ENCODE peak calls at places on chromosomes 16 and 17, in seven cellular contexts. V is heart right ventricle, P is dorsolateral prefrontal cortex, Y is GM12878, F is adrenal gland, W is endodermal cell, H is cardiac fibroblast. U is an unnamed sample.

GRCh38 chr17:78366109-78366848 is 6.4 kb upstream of the SOCS3 start:
- DNase-seq in V (no peak), Y (no peak), W (peak), H (no peak), P (no peak), F (no peak), U (no peak)

GRCh38 chr16:84314814-84315213 is 20.1 kb downstream of the WFDC1 start:
- DNase-seq in P (no peak), V (no peak), W (peak), Y (no peak), H (no peak), F (peak), U (no peak)

GRCh38 chr17:80223142-80223815 is 3.1 kb downstream of the SLC26A11 start:
- DNase-seq in Y (no peak), P (no peak), H (no peak), F (no peak), W (no peak), V (no peak), U (no peak)

GRCh38 chr16:19672378-19672777 is 45.6 kb downstream of the KNOP1 start:
- DNase-seq in W (no peak), F (no peak), P (no peak), V (no peak), H (no peak), Y (no peak), U (no peak)

GRCh38 chr17:77445908-77446535 is 305.3 kb downstream of the SEC14L1 start:
- DNase-seq in W (no peak), P (no peak), F (peak), H (peak), V (no peak), Y (no peak), U (no peak)

GRCh38 chr16:60259956-60260355 is 1525.8 kb upstream of the GOT2 start:
- DNase-seq in P (no peak), F (no peak), V (no peak), H (no peak), W (no peak), Y (no peak), U (no peak)

GRCh38 chr17:47862621-47863440 is 11.9 kb upstream of the SP6 start:
- DNase-seq in P (no peak), W (no peak), Y (no peak), F (no peak), H (peak), V (no peak), U (no peak)

GRCh38 chr16:85571813-85572619 is 41.1 kb upstream of the GSE1 start:
- DNase-seq in Y (no peak), H (no peak), V (no peak), P (no peak), F (no peak), W (no peak), U (no peak)

GRCh38 chr17:65756760-65757159 is 195.3 kb upstream of the AXIN2 start:
- DNase-seq in P (no peak), Y (no peak), V (no peak), W (no peak), H (no peak), F (no peak), U (no peak)

GRCh38 chr16:84735846-84736586 is 36.2 kb downstream of the USP10 start:
- DNase-seq in Y (no peak), F (peak), V (no peak), H (peak), P (no peak), W (no peak), U (no peak)

GRCh38 chr17:32155896-32156295 is 13.6 kb downstream of the RHOT1 start:
- DNase-seq in W (no peak), H (peak), Y (no peak), P (no peak), V (no peak), F (no peak), U (no peak)

GRCh38 chr16:2856061-2856670 is 1.8 kb downstream of the PRSS22 start:
- DNase-seq in Y (no peak), P (no peak), W (peak), V (no peak), H (no peak), F (no peak), U (no peak)

GRCh38 chr16:84959784-84960417 is 51.4 kb downstream of the ZDHHC7 start:
- DNase-seq in H (no peak), F (no peak), V (no peak), P (no peak), W (no peak), Y (no peak), U (no peak)

GRCh38 chr17:76887809-76888208 is 19.6 kb downstream of the MGAT5B start:
- DNase-seq in W (peak), H (no peak), P (no peak), F (no peak), Y (no peak), V (no peak), U (no peak)

GRCh38 chr17:3678821-3679175 is 10.2 kb downstream of the EMC6 start:
- DNase-seq in P (no peak), H (no peak), V (no peak), W (no peak), Y (no peak), F (no peak), U (no peak)

GRCh38 chr17:79836952-79837887 is 2.0 kb downstream of the CBX4 start:
- DNase-seq in W (peak), Y (no peak), H (peak), F (peak), P (no peak), V (peak), U (no peak)

GRCh38 chr17:37110012-37110701 is 161.4 kb downstream of the AATF start:
- DNase-seq in Y (no peak), V (no peak), F (no peak), H (no peak), W (no peak), P (no peak), U (no peak)

GRCh38 chr16:85898521-85899442 is at the start of gene IRF8:
- DNase-seq in F (peak), W (peak), P (no peak), Y (peak), H (peak), V (peak), U (no peak)

GRCh38 chr17:65531508-65532431 is 29.7 kb downstream of the AXIN2 start:
- DNase-seq in Y (no peak), V (peak), W (peak), F (peak), H (peak), P (no peak), U (no peak)

GRCh38 chr17:22128171-22128570 is 435.8 kb downstream of the KCNJ18 start:
- DNase-seq in V (no peak), F (no peak), P (no peak), W (no peak), Y (no peak), H (no peak), U (no peak)
- H3K4me3 ChIP-seq in V (no peak), F (no peak), P (no peak), W (no peak), Y (no peak), H (no peak), U (no peak)

DNA sequence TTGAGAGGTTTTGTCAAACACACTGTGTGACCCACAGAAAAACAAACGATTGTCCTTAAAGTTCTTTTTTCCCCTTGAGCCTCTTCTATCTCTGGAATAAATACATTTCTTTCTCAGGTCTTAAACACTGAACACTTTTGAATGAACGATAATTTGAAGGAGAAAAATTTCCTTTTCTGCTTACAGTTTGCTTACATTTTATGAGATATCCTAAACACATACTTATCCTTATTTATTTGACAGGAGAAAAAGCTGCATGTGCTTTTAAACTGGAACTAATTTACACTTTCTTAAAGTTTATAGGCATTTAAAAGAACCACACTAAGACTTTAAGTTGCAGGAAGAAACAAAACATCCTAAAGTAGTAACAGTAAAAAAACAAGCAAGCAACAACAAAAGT is 4.8 kb upstream of the IGF2BP1 start:
- DNase-seq in W (no peak), P (no peak), Y (no peak), F (no peak), H (no peak), V (no peak), U (no peak)
- H3K4me3 ChIP-seq in W (no peak), P (no peak), Y (no peak), F (no peak), H (no peak), V (no peak), U (no peak)

GRCh38 chr17:55263565-55264272 is 1.0 kb upstream of the HLF start:
- DNase-seq in F (no peak), W (peak), V (no peak), Y (no peak), H (no peak), P (no peak), U (no peak)

GRCh38 chr17:55265434-55266021 is 768 bp downstream of the HLF start:
- DNase-seq in W (no peak), F (peak), H (no peak), V (peak), P (no peak), Y (no peak), U (no peak)

GRCh38 chr17:55266051-55266957 is 1.5 kb downstream of the HLF start:
- DNase-seq in P (no peak), F (peak), W (peak), Y (no peak), H (no peak), V (no peak), U (no peak)

GRCh38 chr17:55264273-55264639 is 504 bp upstream of the HLF start:
- DNase-seq in W (peak), Y (no peak), P (no peak), H (no peak), F (no peak), V (no peak), U (no peak)

GRCh38 chr17:55264640-55265298 is at the start of gene HLF:
- DNase-seq in W (peak), H (peak), Y (no peak), V (peak), F (peak), P (peak), U (peak)
- H3K4me3 ChIP-seq in W (peak), H (peak), Y (no peak), V (peak), F (no peak), P (peak), U (peak)

GRCh38 chr17:82568997-82569393 is 49.5 kb downstream of the FOXK2 start:
- DNase-seq in H (peak), V (no peak), F (no peak), Y (no peak), P (no peak), W (no peak), U (no peak)

GRCh38 chr17:82567286-82567685 is 47.8 kb downstream of the FOXK2 start:
- DNase-seq in P (no peak), F (no peak), H (no peak), V (no peak), W (no peak), Y (no peak), U (no peak)

GRCh38 chr17:82570282-82570681 is 50.8 kb downstream of the FOXK2 start:
- DNase-seq in H (no peak), P (no peak), Y (no peak), F (no peak), W (no peak), V (no peak), U (no peak)

GRCh38 chr17:82571855-82572254 is 52.3 kb downstream of the FOXK2 start:
- DNase-seq in F (no peak), W (no peak), P (no peak), Y (no peak), V (no peak), H (no peak), U (no peak)

DNA sequence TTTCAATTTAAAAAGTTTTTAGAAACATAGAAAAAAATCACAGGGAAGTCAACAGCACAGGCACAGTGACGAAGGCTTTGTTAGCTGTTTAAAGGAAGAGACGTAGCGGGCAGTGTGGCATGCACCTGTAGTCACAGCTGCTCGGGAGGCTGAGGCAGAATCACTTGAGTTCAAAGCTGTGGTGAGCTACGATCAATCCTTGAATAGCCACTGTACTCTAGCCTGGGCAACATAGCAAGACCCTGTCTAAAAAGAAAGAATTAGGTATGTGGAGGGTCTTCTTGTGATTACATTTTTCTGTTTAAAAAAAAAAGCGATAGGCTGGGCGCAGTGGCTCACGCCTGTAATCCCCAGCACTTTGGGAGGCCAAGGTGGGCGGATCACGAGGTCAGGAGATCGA is 50.1 kb downstream of the FOXK2 start:
- DNase-seq in P (no peak), V (no peak), F (no peak), W (no peak), H (no peak), Y (no peak), U (no peak)
- H3K4me3 ChIP-seq in P (no peak), V (no peak), F (no peak), W (no peak), H (no peak), Y (no peak), U (no peak)

GRCh38 chr16:89193021-89193575 is 7.2 kb downstream of the SLC22A31 start:
- DNase-seq in W (peak), V (peak), P (no peak), H (peak), Y (no peak), F (peak), U (peak)
- H3K4me3 ChIP-seq in W (no peak), V (no peak), P (no peak), H (peak), Y (no peak), F (no peak), U (peak)

GRCh38 chr16:23500212-23500865 is 10.0 kb downstream of the GGA2 start:
- DNase-seq in F (no peak), P (no peak), H (no peak), W (no peak), Y (no peak), V (no peak), U (no peak)
- H3K4me3 ChIP-seq in F (no peak), P (no peak), H (no peak), W (no peak), Y (no peak), V (no peak), U (no peak)

GRCh38 chr16:29820730-29821662 is 734 bp downstream of the MVP start:
- DNase-seq in H (no peak), V (no peak), Y (peak), W (no peak), P (no peak), F (peak), U (no peak)
- H3K4me3 ChIP-seq in H (peak), V (peak), Y (peak), W (no peak), P (peak), F (peak), U (peak)

GRCh38 chr17:6930754-6931153 is 65.1 kb upstream of the ALOX12 start:
- DNase-seq in W (no peak), H (no peak), Y (no peak), P (no peak), F (no peak), V (no peak), U (no peak)

GRCh38 chr17:6938637-6939036 is 57.2 kb upstream of the ALOX12 start:
- DNase-seq in V (no peak), W (no peak), F (no peak), Y (peak), P (no peak), H (no peak), U (no peak)

GRCh38 chr17:6940186-6940649 is 55.6 kb upstream of the ALOX12 start:
- DNase-seq in W (no peak), V (no peak), P (no peak), H (no peak), F (peak), Y (no peak), U (no peak)

GRCh38 chr17:6941989-6942388 is 53.9 kb upstream of the ALOX12 start:
- DNase-seq in F (no peak), V (no peak), H (no peak), Y (no peak), W (peak), P (no peak), U (no peak)

GRCh38 chr17:6936370-6937028 is 59.4 kb upstream of the ALOX12 start:
- DNase-seq in V (no peak), H (peak), Y (no peak), P (no peak), F (peak), W (no peak), U (no peak)
- H3K4me3 ChIP-seq in V (no peak), H (peak), Y (peak), P (peak), F (no peak), W (no peak), U (no peak)

GRCh38 chr17:1031711-1032110 is 34.8 kb downstream of the TIMM22 start:
- DNase-seq in P (no peak), V (peak), H (peak), W (peak), F (peak), Y (no peak), U (no peak)
- H3K4me3 ChIP-seq in P (no peak), V (no peak), H (no peak), W (no peak), F (no peak), Y (no peak), U (peak)